ENCODE peak calls at places on chromosome 12, in six cellular contexts. One of them, this sample, is unnamed.

GRCh38 chr12:52776913-52777395 is at the start of gene KRT76:
- DNase-seq in GM12892: no peak
- DNase-seq in HepG2: no peak
- DNase-seq in H1: no peak
- DNase-seq in GM12878: no peak
- DNase-seq in K562: no peak
- DNase-seq in this sample: no peak

GRCh38 chr12:121697093-121697698 is 15.4 kb upstream of the TMEM120B start:
- DNase-seq in GM12892: no peak
- DNase-seq in HepG2: peak
- DNase-seq in H1: no peak
- DNase-seq in GM12878: no peak
- DNase-seq in K562: peak
- DNase-seq in this sample: peak

GRCh38 chr12:101567918-101568317 is 26.9 kb upstream of the MYBPC1 start:
- DNase-seq in GM12892: no peak
- DNase-seq in HepG2: no peak
- DNase-seq in H1: no peak
- DNase-seq in GM12878: no peak
- DNase-seq in K562: no peak
- DNase-seq in this sample: no peak

GRCh38 chr12:46524778-46525177 is 152.2 kb upstream of the SLC38A2 start:
- DNase-seq in GM12892: no peak
- DNase-seq in HepG2: no peak
- DNase-seq in H1: no peak
- DNase-seq in GM12878: no peak
- DNase-seq in K562: no peak
- DNase-seq in this sample: no peak

GRCh38 chr12:43861847-43862150 is 25.9 kb downstream of the TMEM117 start:
- DNase-seq in GM12892: no peak
- DNase-seq in HepG2: no peak
- DNase-seq in H1: no peak
- DNase-seq in GM12878: no peak
- DNase-seq in K562: no peak
- DNase-seq in this sample: no peak

GRCh38 chr12:67068204-67068731 is 200.9 kb upstream of the CAND1 start:
- DNase-seq in GM12892: no peak
- DNase-seq in HepG2: no peak
- DNase-seq in H1: peak
- DNase-seq in GM12878: no peak
- DNase-seq in K562: no peak
- DNase-seq in this sample: peak

GRCh38 chr12:127241056-127241830 is 1025.7 kb upstream of the TMEM132C start:
- DNase-seq in GM12892: no peak
- DNase-seq in HepG2: no peak
- DNase-seq in H1: no peak
- DNase-seq in GM12878: no peak
- DNase-seq in K562: no peak
- DNase-seq in this sample: no peak

GRCh38 chr12:49990269-49990668 is 17.5 kb downstream of the AQP6 start:
- DNase-seq in GM12892: no peak
- DNase-seq in HepG2: no peak
- DNase-seq in H1: no peak
- DNase-seq in GM12878: no peak
- DNase-seq in K562: no peak
- DNase-seq in this sample: no peak

GRCh38 chr12:72295744-72296143 is 23.6 kb downstream of the TRHDE start:
- DNase-seq in GM12892: no peak
- DNase-seq in HepG2: no peak
- DNase-seq in H1: no peak
- DNase-seq in GM12878: no peak
- DNase-seq in K562: no peak
- DNase-seq in this sample: no peak

GRCh38 chr12:112116232-112117060 is 7.9 kb upstream of the NAA25 start:
- DNase-seq in GM12892: no peak
- DNase-seq in HepG2: peak
- DNase-seq in H1: peak
- DNase-seq in GM12878: no peak
- DNase-seq in K562: peak
- DNase-seq in this sample: no peak

GRCh38 chr12:115323223-115323905 is 639.4 kb upstream of the TBX3 start:
- DNase-seq in GM12892: no peak
- DNase-seq in HepG2: no peak
- DNase-seq in H1: no peak
- DNase-seq in GM12878: no peak
- DNase-seq in K562: no peak
- DNase-seq in this sample: no peak

GRCh38 chr12:116717466-116718457 is 20.1 kb downstream of the SPRING1 start:
- DNase-seq in GM12892: no peak
- DNase-seq in HepG2: no peak
- DNase-seq in H1: no peak
- DNase-seq in GM12878: no peak
- DNase-seq in K562: no peak
- DNase-seq in this sample: no peak

GRCh38 chr12:111645433-111645832 is 40.3 kb downstream of the BRAP start:
- DNase-seq in GM12892: no peak
- DNase-seq in HepG2: no peak
- DNase-seq in H1: no peak
- DNase-seq in GM12878: no peak
- DNase-seq in K562: no peak
- DNase-seq in this sample: no peak

GRCh38 chr12:94922561-94922960 is 80.9 kb downstream of the NDUFA12 start:
- DNase-seq in GM12892: no peak
- DNase-seq in HepG2: no peak
- DNase-seq in H1: no peak
- DNase-seq in GM12878: no peak
- DNase-seq in K562: no peak
- DNase-seq in this sample: no peak

GRCh38 chr12:60501124-60501729 is 905.4 kb downstream of the SLC16A7 start:
- DNase-seq in GM12892: no peak
- DNase-seq in HepG2: no peak
- DNase-seq in H1: no peak
- DNase-seq in GM12878: no peak
- DNase-seq in K562: no peak
- DNase-seq in this sample: no peak

GRCh38 chr12:72093930-72094329 is 155.3 kb downstream of the TPH2 start:
- DNase-seq in GM12892: no peak
- DNase-seq in HepG2: no peak
- DNase-seq in H1: no peak
- DNase-seq in GM12878: no peak
- DNase-seq in K562: no peak
- DNase-seq in this sample: no peak

GRCh38 chr12:5335059-5335458 is 96.8 kb upstream of the NTF3 start:
- DNase-seq in GM12892: no peak
- DNase-seq in HepG2: no peak
- DNase-seq in H1: no peak
- DNase-seq in GM12878: no peak
- DNase-seq in K562: no peak
- DNase-seq in this sample: no peak

GRCh38 chr12:116719661-116720060 is 18.2 kb downstream of the SPRING1 start:
- DNase-seq in GM12892: no peak
- DNase-seq in HepG2: no peak
- DNase-seq in H1: no peak
- DNase-seq in GM12878: no peak
- DNase-seq in K562: no peak
- DNase-seq in this sample: no peak

GRCh38 chr12:17016116-17016864 is 410.3 kb upstream of the LMO3 start:
- DNase-seq in GM12892: no peak
- DNase-seq in HepG2: no peak
- DNase-seq in H1: no peak
- DNase-seq in GM12878: no peak
- DNase-seq in K562: no peak
- DNase-seq in this sample: no peak

GRCh38 chr12:56333679-56334489 is at the start of gene PAN2:
- DNase-seq in GM12892: peak
- DNase-seq in HepG2: peak
- DNase-seq in H1: peak
- DNase-seq in GM12878: peak
- DNase-seq in K562: peak
- DNase-seq in this sample: peak

GRCh38 chr12:56334490-56334793 is 642 bp upstream of the PAN2 start:
- DNase-seq in GM12892: no peak
- DNase-seq in HepG2: no peak
- DNase-seq in H1: no peak
- DNase-seq in GM12878: no peak
- DNase-seq in K562: no peak
- DNase-seq in this sample: no peak

GRCh38 chr12:56336361-56337167 is 2.1 kb upstream of the IL23A start:
- DNase-seq in GM12892: no peak
- DNase-seq in HepG2: no peak
- DNase-seq in H1: no peak
- DNase-seq in GM12878: peak
- DNase-seq in K562: peak
- DNase-seq in this sample: no peak

GRCh38 chr12:56332512-56333196 is 1.1 kb downstream of the PAN2 start:
- DNase-seq in GM12892: no peak
- DNase-seq in HepG2: no peak
- DNase-seq in H1: no peak
- DNase-seq in GM12878: no peak
- DNase-seq in K562: no peak
- DNase-seq in this sample: no peak

GRCh38 chr12:56333197-56333678 is 562 bp downstream of the PAN2 start:
- DNase-seq in GM12892: no peak
- DNase-seq in HepG2: no peak
- DNase-seq in H1: no peak
- DNase-seq in GM12878: no peak
- DNase-seq in K562: peak
- DNase-seq in this sample: no peak
- TF ChIP-seq POLR2AphosphoS5 in GM12892: no peak
- TF ChIP-seq POLR2AphosphoS5 in HepG2: peak
- TF ChIP-seq POLR2AphosphoS5 in H1: peak
- TF ChIP-seq POLR2AphosphoS5 in GM12878: no peak
- TF ChIP-seq POLR2AphosphoS5 in K562: no peak
- TF ChIP-seq POLR2AphosphoS5 in this sample: peak

GRCh38 chr12:108563135-108563803 is 873 bp downstream of the ISCU start:
- DNase-seq in GM12892: peak
- DNase-seq in HepG2: peak
- DNase-seq in H1: peak
- DNase-seq in GM12878: peak
- DNase-seq in K562: peak
- DNase-seq in this sample: no peak
- TF ChIP-seq POLR2A in GM12892: no peak
- TF ChIP-seq POLR2A in HepG2: peak
- TF ChIP-seq POLR2A in H1: no peak
- TF ChIP-seq POLR2A in GM12878: peak
- TF ChIP-seq POLR2A in K562: no peak
- TF ChIP-seq POLR2A in this sample: no peak

DNA sequence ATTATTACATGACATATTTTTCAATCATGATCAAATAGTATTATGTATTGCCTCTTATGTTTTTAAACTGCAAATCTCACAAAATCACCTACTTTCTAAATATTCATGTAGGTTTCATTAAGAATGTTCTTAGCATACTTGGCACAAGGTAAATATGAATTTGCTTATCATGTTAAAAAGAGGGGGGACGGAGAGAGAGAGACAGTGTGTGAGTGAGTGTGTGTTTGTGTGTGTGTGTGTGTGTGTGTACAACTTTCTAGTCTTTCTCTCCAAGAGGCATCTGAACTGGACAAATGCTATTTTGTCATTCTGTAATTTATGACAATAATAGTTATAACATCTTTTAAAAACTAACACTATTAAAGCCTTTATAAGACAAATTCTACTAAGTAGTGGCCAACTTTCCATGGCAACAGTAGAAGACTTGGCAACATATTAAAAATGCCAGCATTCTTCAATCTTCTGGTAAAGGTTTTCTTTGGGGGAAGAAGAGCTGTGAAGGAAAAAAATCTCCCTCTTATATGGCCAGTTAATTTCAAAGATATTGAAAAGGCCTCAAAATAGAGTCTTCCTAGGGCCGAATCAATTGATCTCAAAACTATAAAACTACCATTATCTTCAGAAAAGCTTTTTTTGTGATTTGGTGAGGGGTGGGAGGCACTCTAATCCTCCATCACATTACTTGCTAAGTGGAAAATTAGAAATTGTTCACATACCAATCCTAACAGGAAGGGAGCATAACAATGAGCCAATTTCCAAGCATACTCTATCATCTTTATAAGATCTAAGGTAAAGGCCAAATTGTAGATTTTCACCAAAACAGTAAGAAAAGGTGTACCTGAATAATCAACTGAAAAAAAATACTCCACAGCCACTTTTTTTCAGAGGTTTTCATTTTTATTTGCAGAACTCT is 28.2 kb downstream of the CDK17 start:
- DNase-seq in GM12892: no peak
- DNase-seq in HepG2: no peak
- DNase-seq in H1: no peak
- DNase-seq in GM12878: no peak
- DNase-seq in K562: no peak
- DNase-seq in this sample: no peak
- TF ChIP-seq TAF1 in GM12892: no peak
- TF ChIP-seq TAF1 in HepG2: no peak
- TF ChIP-seq TAF1 in H1: no peak
- TF ChIP-seq TAF1 in GM12878: no peak
- TF ChIP-seq TAF1 in K562: no peak
- TF ChIP-seq TAF1 in this sample: no peak

GRCh38 chr12:96255077-96255476 is 60.9 kb downstream of the ELK3 start:
- DNase-seq in GM12892: no peak
- DNase-seq in HepG2: no peak
- DNase-seq in H1: no peak
- DNase-seq in GM12878: no peak
- DNase-seq in K562: no peak
- DNase-seq in this sample: no peak

GRCh38 chr12:96258451-96258933 is 64.3 kb downstream of the ELK3 start:
- DNase-seq in GM12892: no peak
- DNase-seq in HepG2: no peak
- DNase-seq in H1: no peak
- DNase-seq in GM12878: no peak
- DNase-seq in K562: no peak
- DNase-seq in this sample: no peak

GRCh38 chr12:96257550-96258392 is 63.6 kb downstream of the ELK3 start:
- DNase-seq in GM12892: no peak
- DNase-seq in HepG2: peak
- DNase-seq in H1: no peak
- DNase-seq in GM12878: no peak
- DNase-seq in K562: no peak
- DNase-seq in this sample: no peak

GRCh38 chr12:96260644-96261043 is 66.5 kb downstream of the ELK3 start:
- DNase-seq in GM12892: no peak
- DNase-seq in HepG2: no peak
- DNase-seq in H1: no peak
- DNase-seq in GM12878: no peak
- DNase-seq in K562: no peak
- DNase-seq in this sample: no peak

DNA sequence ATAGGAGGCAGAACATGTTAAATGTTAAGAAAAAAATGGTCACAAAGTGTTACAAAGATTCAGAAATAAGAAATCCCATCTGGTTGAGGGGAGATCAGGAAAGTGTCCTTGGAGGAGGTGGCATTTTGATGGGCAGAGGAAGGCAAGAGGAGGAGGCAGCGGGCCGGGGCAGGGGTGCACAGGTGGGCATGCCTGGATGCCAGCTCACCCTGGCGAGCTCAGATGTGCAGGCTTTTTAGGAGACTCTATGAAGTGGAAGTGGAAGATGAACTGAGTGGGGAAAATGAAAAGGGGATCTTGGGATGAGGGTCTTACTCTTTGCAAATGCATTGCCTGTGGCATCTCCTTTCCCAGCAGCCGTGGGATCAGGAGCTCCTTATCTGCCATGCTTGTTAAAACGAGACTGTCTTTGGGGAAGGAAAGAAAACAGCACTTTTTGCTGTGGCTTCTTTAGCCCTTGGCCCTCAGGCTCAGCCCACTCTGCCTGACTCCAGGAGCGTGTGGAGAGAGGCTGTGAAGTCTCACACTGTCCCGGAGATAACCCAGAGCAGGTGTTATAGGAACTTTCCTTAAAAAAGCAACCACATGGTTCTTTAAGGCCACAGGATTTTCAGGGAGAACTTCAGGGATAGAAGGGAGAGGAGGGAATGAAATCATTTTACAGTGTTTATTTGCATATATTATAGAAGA is 62.6 kb downstream of the ELK3 start:
- DNase-seq in GM12892: no peak
- DNase-seq in HepG2: no peak
- DNase-seq in H1: no peak
- DNase-seq in GM12878: no peak
- DNase-seq in K562: no peak
- DNase-seq in this sample: no peak
- TF ChIP-seq POLR2AphosphoS5 in GM12892: no peak
- TF ChIP-seq POLR2AphosphoS5 in HepG2: no peak
- TF ChIP-seq POLR2AphosphoS5 in H1: no peak
- TF ChIP-seq POLR2AphosphoS5 in GM12878: no peak
- TF ChIP-seq POLR2AphosphoS5 in K562: no peak
- TF ChIP-seq POLR2AphosphoS5 in this sample: peak